ENCODE peak calls at places on chromosomes 1 and 21, in four cellular contexts. H is neural progenitor cell, L is GM23338, T is HCT116. N is an unnamed sample.

GRCh38 chr1:20903452-20903851 is 116.3 kb upstream of the HP1BP3 start:
- DNase-seq in H (no peak), L (no peak), T (no peak), N (no peak)

GRCh38 chr1:50936321-50936720 is 23.7 kb downstream of the FAF1 start:
- DNase-seq in H (no peak), L (no peak), T (no peak), N (no peak)

GRCh38 chr1:244964112-244964971 is 100.0 kb upstream of the HNRNPU start:
- DNase-seq in H (peak), L (peak), T (no peak), N (no peak)

GRCh38 chr1:19762175-19762779 is 37.4 kb downstream of the TMCO4 start:
- DNase-seq in H (peak), L (peak), T (no peak), N (no peak)

GRCh38 chr1:177257596-177257995 is 86.8 kb downstream of the BRINP2 start:
- DNase-seq in H (no peak), L (no peak), T (no peak), N (no peak)

GRCh38 chr21:36306872-36307534 is 13.0 kb upstream of the MORC3 start:
- DNase-seq in H (no peak), L (peak), T (no peak), N (no peak)

GRCh38 chr1:193408782-193409293 is 222.4 kb upstream of the B3GALT2 start:
- DNase-seq in H (peak), L (peak), T (no peak), N (no peak)

GRCh38 chr1:165455111-165455510 is 10.2 kb upstream of the RXRG start:
- DNase-seq in H (no peak), L (no peak), T (no peak), N (no peak)

GRCh38 chr1:41662061-41662655 is 177.7 kb upstream of the EDN2 start:
- DNase-seq in H (peak), L (peak), T (peak), N (peak)

GRCh38 chr1:244672961-244673695 is 20.2 kb downstream of the DESI2 start:
- DNase-seq in H (no peak), L (no peak), T (no peak), N (no peak)

GRCh38 chr1:101820080-101820479 is 176.6 kb downstream of the OLFM3 start:
- DNase-seq in H (peak), L (peak), T (peak), N (no peak)

GRCh38 chr21:45032977-45033705 is 41.2 kb upstream of the ADARB1 start:
- DNase-seq in H (no peak), L (no peak), T (no peak), N (no peak)

GRCh38 chr1:173269490-173270230 is 62.5 kb upstream of the TNFSF4 start:
- DNase-seq in H (no peak), L (peak), T (peak), N (no peak)

GRCh38 chr1:27632387-27633297 is 2.3 kb downstream of the FGR start:
- DNase-seq in H (no peak), L (no peak), T (no peak), N (no peak)

GRCh38 chr1:40945491-40945973 is 34.0 kb upstream of the CTPS1 start:
- DNase-seq in H (no peak), L (no peak), T (no peak), N (no peak)

GRCh38 chr1:197904126-197904787 is 1.8 kb downstream of the C1orf53 start:
- DNase-seq in H (peak), L (peak), T (no peak), N (no peak)

GRCh38 chr21:39441502-39442475 is 3.8 kb downstream of the LCA5L start:
- DNase-seq in H (peak), L (peak), T (peak), N (peak)

GRCh38 chr1:246566808-246567154 is 525 bp downstream of the CNST start:
- DNase-seq in H (no peak), L (no peak), T (no peak), N (peak)

DNA sequence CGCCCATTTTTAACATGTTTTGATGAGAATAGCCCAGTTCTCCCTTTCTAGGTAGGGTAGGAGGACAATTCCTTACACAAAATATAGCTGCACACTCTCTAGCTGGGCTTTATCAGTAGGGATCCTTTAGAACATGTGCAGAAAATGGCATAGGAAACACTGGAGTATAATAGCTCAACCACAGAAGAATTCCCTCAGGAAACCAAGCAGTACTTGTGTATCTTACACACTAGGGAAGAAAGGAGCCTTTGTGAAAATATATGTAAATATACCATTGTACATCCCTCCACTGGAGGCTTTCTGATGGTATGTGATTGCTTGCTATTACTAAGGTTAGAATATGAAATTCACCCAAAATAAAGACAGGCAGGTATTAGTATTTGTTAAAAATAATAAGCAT is 153.5 kb downstream of the LRRC40 start:
- DNase-seq in H (no peak), L (no peak), T (no peak), N (no peak)
- H2AFZ ChIP-seq in H (no peak), L (no peak), T (no peak), N (no peak)

DNA sequence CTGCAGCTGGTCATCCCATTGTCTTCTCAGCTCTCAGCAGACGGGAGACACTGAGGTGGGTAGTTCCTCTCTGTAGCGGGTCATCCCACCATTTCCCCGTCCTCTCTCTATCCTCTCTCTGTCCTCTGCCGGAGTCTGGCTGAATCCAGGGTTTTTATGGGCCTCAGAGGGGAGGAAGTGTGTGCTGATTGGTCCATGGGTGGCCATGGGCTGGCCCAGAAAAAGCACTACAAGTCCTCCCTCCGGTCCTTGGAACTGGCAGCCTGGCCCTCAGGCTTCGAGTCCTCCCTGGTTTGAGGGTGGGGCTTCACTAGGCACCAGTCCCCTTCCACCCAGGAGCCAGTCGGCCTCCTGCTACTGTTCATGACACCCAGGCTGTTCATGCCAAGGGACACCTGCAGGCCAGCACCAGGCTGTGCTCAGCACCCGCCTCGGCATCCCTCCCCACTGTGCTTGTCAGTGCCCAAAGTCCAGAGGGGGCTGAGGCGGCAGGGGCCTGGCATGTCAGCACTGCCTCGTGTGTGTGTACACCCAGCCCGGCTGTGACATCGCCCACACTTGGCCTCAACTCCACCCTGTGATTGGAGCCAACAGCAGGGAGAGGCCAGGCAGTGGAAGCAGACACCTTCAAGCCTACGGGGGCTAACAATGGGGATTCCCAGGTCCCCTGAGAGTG is 23.0 kb upstream of the LRRC8C start:
- DNase-seq in H (no peak), L (no peak), T (no peak), N (no peak)
- TF ChIP-seq EZH2phosphoT487 in H (no peak), L (no peak), T (no peak), N (no peak)

GRCh38 chr1:200727257-200727656 is 11.4 kb upstream of the CAMSAP2 start:
- DNase-seq in H (no peak), L (no peak), T (no peak), N (no peak)

GRCh38 chr1:200729863-200730262 is 8.8 kb upstream of the CAMSAP2 start:
- DNase-seq in H (no peak), L (no peak), T (no peak), N (no peak)

DNA sequence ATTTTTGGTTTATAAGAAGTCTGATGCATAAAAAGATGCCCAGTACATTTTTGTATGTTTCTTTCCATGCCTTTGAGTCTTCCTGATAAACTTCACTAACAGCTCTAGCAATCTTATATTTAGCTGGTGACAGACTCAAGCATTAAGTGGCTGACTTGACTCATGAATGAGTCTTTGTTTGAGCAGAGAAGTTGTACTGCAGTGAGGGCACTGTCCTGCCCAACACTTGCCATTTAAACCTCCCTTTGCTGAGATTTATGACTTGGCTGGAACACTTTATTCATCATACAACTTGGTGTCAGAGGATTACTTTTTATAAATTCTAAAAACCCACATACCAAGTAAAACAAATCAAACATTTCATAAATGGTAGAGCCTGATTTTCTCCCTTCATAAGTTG is 14.6 kb upstream of the CAMSAP2 start:
- DNase-seq in H (no peak), L (no peak), T (no peak), N (no peak)
- H2AFZ ChIP-seq in H (peak), L (no peak), T (no peak), N (no peak)

DNA sequence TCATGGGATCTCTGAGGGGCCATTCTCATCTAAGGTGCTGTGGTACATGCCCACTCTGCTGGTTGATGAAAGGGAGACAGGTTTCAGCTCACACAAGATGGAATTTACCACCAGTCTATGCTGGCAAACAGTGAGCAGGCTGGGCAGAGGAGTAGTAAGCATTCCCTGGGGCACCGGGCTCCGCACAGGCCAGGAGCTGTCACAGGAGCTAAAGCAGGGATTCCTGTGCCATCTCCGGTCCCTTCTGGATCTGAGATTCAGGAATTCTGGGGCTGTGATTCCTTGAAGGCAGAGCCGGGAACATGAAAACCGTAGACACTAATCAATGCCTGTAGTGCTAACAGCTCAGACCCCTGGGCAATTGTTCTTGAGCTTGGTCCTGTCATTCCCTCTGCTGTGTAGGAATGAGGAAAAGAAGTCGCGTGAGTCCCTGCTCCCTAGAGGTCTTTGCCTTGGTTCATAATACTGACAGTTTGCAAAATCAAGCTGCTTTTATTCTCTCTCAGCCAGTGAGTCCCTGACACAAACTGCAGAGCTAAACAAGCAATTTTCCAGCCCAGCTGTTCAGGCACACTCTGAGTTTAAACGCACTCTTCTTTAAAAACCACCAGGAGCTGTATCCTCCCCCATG is 52.5 kb downstream of the MDM4 start:
- DNase-seq in H (no peak), L (no peak), T (no peak), N (no peak)
- TF ChIP-seq EZH2phosphoT487 in H (no peak), L (no peak), T (no peak), N (no peak)

DNA sequence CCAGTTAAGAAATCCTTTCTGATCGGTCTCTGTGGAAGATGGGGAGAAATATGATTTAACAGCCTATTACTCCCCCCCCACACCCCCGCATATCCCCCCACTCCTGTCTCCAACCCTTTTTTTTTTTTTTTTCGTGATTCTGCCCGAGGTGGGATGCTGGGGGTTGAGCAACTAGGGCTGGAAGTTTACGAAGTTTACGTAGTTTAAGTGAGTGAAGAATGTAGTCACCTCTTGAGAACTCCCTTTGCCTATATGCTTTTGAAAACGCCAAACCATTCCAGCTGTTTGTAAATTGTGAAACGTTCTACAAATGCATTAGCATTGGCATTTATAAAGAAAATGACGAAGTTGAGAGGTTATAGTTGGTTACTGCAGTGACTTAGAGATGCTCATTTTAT is 815 bp downstream of the NEXN start:
- DNase-seq in H (peak), L (peak), T (no peak), N (no peak)
- H2AFZ ChIP-seq in H (peak), L (peak), T (no peak), N (no peak)

N was measured in MM.1S.